ENCODE peak calls at places on chromosomes 5 and 9, in seven cellular contexts. One of them, this sample, is unnamed. For H3K27me3, the result is how much of the 10 kb centered on the place peaks cover.

GRCh38 chr9:25677301-25678146 is 720 bp downstream of the TUSC1 start:
- DNase-seq in lower lobe of right lung: peak
- DNase-seq in lung: peak
- DNase-seq in osteoblast: peak
- DNase-seq in heart right ventricle: peak
- DNase-seq in fibroblast of lung: peak
- DNase-seq in RWPE2: peak
- DNase-seq in this sample: peak

GRCh38 chr5:119048246-119048645 is 22.6 kb upstream of the DMXL1 start:
- DNase-seq in lower lobe of right lung: no peak
- DNase-seq in lung: no peak
- DNase-seq in osteoblast: no peak
- DNase-seq in heart right ventricle: no peak
- DNase-seq in fibroblast of lung: no peak
- DNase-seq in RWPE2: no peak
- DNase-seq in this sample: no peak

GRCh38 chr5:173848986-173849596 is 39.1 kb upstream of the CPEB4 start:
- DNase-seq in lower lobe of right lung: no peak
- DNase-seq in lung: no peak
- DNase-seq in osteoblast: no peak
- DNase-seq in heart right ventricle: no peak
- DNase-seq in fibroblast of lung: no peak
- DNase-seq in RWPE2: no peak
- DNase-seq in this sample: no peak

GRCh38 chr5:9409413-9410089 is 136.3 kb downstream of the SEMA5A start:
- DNase-seq in lower lobe of right lung: no peak
- DNase-seq in lung: no peak
- DNase-seq in osteoblast: no peak
- DNase-seq in heart right ventricle: no peak
- DNase-seq in fibroblast of lung: no peak
- DNase-seq in RWPE2: no peak
- DNase-seq in this sample: peak

GRCh38 chr9:3948826-3949578 is 350.9 kb downstream of the GLIS3 start:
- DNase-seq in lower lobe of right lung: no peak
- DNase-seq in lung: no peak
- DNase-seq in osteoblast: peak
- DNase-seq in heart right ventricle: no peak
- DNase-seq in fibroblast of lung: peak
- DNase-seq in RWPE2: no peak
- DNase-seq in this sample: no peak

GRCh38 chr5:180804129-180804601 is 1.6 kb upstream of the MGAT1 start:
- DNase-seq in lower lobe of right lung: no peak
- DNase-seq in lung: no peak
- DNase-seq in osteoblast: no peak
- DNase-seq in heart right ventricle: no peak
- DNase-seq in fibroblast of lung: no peak
- DNase-seq in RWPE2: peak
- DNase-seq in this sample: no peak

GRCh38 chr9:20732118-20732517 is 48.1 kb downstream of the FOCAD start:
- DNase-seq in lower lobe of right lung: no peak
- DNase-seq in lung: no peak
- DNase-seq in osteoblast: no peak
- DNase-seq in heart right ventricle: no peak
- DNase-seq in fibroblast of lung: peak
- DNase-seq in RWPE2: no peak
- DNase-seq in this sample: no peak

GRCh38 chr9:4781408-4781807 is 11.3 kb upstream of the RCL1 start:
- DNase-seq in lower lobe of right lung: no peak
- DNase-seq in lung: no peak
- DNase-seq in osteoblast: no peak
- DNase-seq in heart right ventricle: no peak
- DNase-seq in fibroblast of lung: no peak
- DNase-seq in RWPE2: no peak
- DNase-seq in this sample: no peak

GRCh38 chr5:177232358-177232757 is 71.2 kb downstream of the RAB24 start:
- DNase-seq in lower lobe of right lung: no peak
- DNase-seq in lung: no peak
- DNase-seq in osteoblast: no peak
- DNase-seq in heart right ventricle: no peak
- DNase-seq in fibroblast of lung: no peak
- DNase-seq in RWPE2: no peak
- DNase-seq in this sample: no peak

GRCh38 chr5:181207214-181207959 is 2.4 kb upstream of the TRIM7 start:
- DNase-seq in lower lobe of right lung: peak
- DNase-seq in lung: peak
- DNase-seq in osteoblast: peak
- DNase-seq in heart right ventricle: peak
- DNase-seq in fibroblast of lung: peak
- DNase-seq in RWPE2: peak
- DNase-seq in this sample: peak

GRCh38 chr9:2022560-2022959 is 7.4 kb downstream of the SMARCA2 start:
- DNase-seq in lower lobe of right lung: no peak
- DNase-seq in lung: no peak
- DNase-seq in osteoblast: no peak
- DNase-seq in heart right ventricle: no peak
- DNase-seq in fibroblast of lung: no peak
- DNase-seq in RWPE2: no peak
- DNase-seq in this sample: no peak

DNA sequence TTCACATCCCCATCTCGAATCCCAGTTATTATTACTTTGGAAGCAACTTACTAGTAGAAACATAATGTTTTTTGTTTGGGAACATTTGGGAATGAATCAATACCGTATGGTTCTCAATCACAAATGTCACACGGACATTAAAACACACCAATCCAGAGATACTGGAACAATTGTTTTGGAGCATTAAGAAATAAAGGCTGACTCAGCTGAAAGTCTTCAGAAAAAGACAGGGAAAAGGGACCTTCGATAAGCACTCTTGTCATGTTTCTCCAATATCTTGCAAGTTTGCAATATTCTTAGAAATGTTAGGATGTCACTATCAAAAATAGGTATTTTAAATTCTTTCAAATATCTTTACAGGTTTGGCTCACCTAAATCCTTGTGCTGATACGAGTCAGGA is 362.4 kb downstream of the CETN3 start:
- DNase-seq in lower lobe of right lung: no peak
- DNase-seq in lung: no peak
- DNase-seq in osteoblast: no peak
- DNase-seq in heart right ventricle: no peak
- DNase-seq in fibroblast of lung: no peak
- DNase-seq in RWPE2: no peak
- DNase-seq in this sample: no peak
- TF ChIP-seq CTCF in lower lobe of right lung: no peak
- TF ChIP-seq CTCF in lung: no peak
- TF ChIP-seq CTCF in osteoblast: no peak
- TF ChIP-seq CTCF in heart right ventricle: no peak
- TF ChIP-seq CTCF in fibroblast of lung: no peak
- TF ChIP-seq CTCF in RWPE2: no peak
- TF ChIP-seq CTCF in this sample: no peak

GRCh38 chr5:45189481-45189880 is 380.7 kb downstream of the MRPS30 start:
- DNase-seq in lower lobe of right lung: no peak
- DNase-seq in lung: no peak
- DNase-seq in osteoblast: no peak
- DNase-seq in heart right ventricle: no peak
- DNase-seq in fibroblast of lung: no peak
- DNase-seq in RWPE2: no peak
- DNase-seq in this sample: no peak
- H3K27me3 ChIP-seq in lower lobe of right lung: under half
- H3K27me3 ChIP-seq in lung: under half
- H3K27me3 ChIP-seq in osteoblast: under half
- H3K27me3 ChIP-seq in heart right ventricle: under half
- H3K27me3 ChIP-seq in fibroblast of lung: under half
- H3K27me3 ChIP-seq in RWPE2: under half
- H3K27me3 ChIP-seq in this sample: under half

GRCh38 chr5:112847306-112847705 is 13.8 kb upstream of the SRP19 start:
- DNase-seq in lower lobe of right lung: no peak
- DNase-seq in lung: no peak
- DNase-seq in osteoblast: no peak
- DNase-seq in heart right ventricle: no peak
- DNase-seq in fibroblast of lung: no peak
- DNase-seq in RWPE2: no peak
- DNase-seq in this sample: no peak
- H3K27ac ChIP-seq in lower lobe of right lung: no peak
- H3K27ac ChIP-seq in lung: no peak
- H3K27ac ChIP-seq in osteoblast: no peak
- H3K27ac ChIP-seq in heart right ventricle: no peak
- H3K27ac ChIP-seq in fibroblast of lung: no peak
- H3K27ac ChIP-seq in RWPE2: no peak
- H3K27ac ChIP-seq in this sample: no peak

GRCh38 chr5:167587768-167588167 is 703.7 kb upstream of the WWC1 start:
- DNase-seq in lower lobe of right lung: no peak
- DNase-seq in lung: no peak
- DNase-seq in osteoblast: peak
- DNase-seq in heart right ventricle: peak
- DNase-seq in fibroblast of lung: peak
- DNase-seq in RWPE2: no peak
- DNase-seq in this sample: no peak
- TF ChIP-seq CTCF in lower lobe of right lung: no peak
- TF ChIP-seq CTCF in lung: no peak
- TF ChIP-seq CTCF in osteoblast: peak
- TF ChIP-seq CTCF in heart right ventricle: peak
- TF ChIP-seq CTCF in fibroblast of lung: peak
- TF ChIP-seq CTCF in RWPE2: peak
- TF ChIP-seq CTCF in this sample: peak

GRCh38 chr5:1973391-1974013 is 90.8 kb upstream of the IRX4 start:
- DNase-seq in lower lobe of right lung: no peak
- DNase-seq in lung: peak
- DNase-seq in osteoblast: no peak
- DNase-seq in heart right ventricle: no peak
- DNase-seq in fibroblast of lung: no peak
- DNase-seq in RWPE2: no peak
- DNase-seq in this sample: no peak
- H3K27me3 ChIP-seq in lower lobe of right lung: under half
- H3K27me3 ChIP-seq in lung: under half
- H3K27me3 ChIP-seq in osteoblast: under half
- H3K27me3 ChIP-seq in heart right ventricle: under half
- H3K27me3 ChIP-seq in fibroblast of lung: under half
- H3K27me3 ChIP-seq in RWPE2: under half
- H3K27me3 ChIP-seq in this sample: under half

GRCh38 chr5:150051657-150052195 is 34.6 kb downstream of the CSF1R start:
- DNase-seq in lower lobe of right lung: no peak
- DNase-seq in lung: no peak
- DNase-seq in osteoblast: peak
- DNase-seq in heart right ventricle: no peak
- DNase-seq in fibroblast of lung: no peak
- DNase-seq in RWPE2: no peak
- DNase-seq in this sample: no peak

GRCh38 chr5:150053695-150054392 is 32.5 kb downstream of the CSF1R start:
- DNase-seq in lower lobe of right lung: no peak
- DNase-seq in lung: no peak
- DNase-seq in osteoblast: no peak
- DNase-seq in heart right ventricle: no peak
- DNase-seq in fibroblast of lung: no peak
- DNase-seq in RWPE2: no peak
- DNase-seq in this sample: no peak

GRCh38 chr5:150054569-150054968 is 31.8 kb downstream of the CSF1R start:
- DNase-seq in lower lobe of right lung: no peak
- DNase-seq in lung: no peak
- DNase-seq in osteoblast: no peak
- DNase-seq in heart right ventricle: no peak
- DNase-seq in fibroblast of lung: no peak
- DNase-seq in RWPE2: no peak
- DNase-seq in this sample: no peak

GRCh38 chr5:150052326-150053230 is 33.8 kb downstream of the CSF1R start:
- DNase-seq in lower lobe of right lung: no peak
- DNase-seq in lung: no peak
- DNase-seq in osteoblast: peak
- DNase-seq in heart right ventricle: no peak
- DNase-seq in fibroblast of lung: no peak
- DNase-seq in RWPE2: no peak
- DNase-seq in this sample: no peak

GRCh38 chr5:150053231-150053626 is 33.1 kb downstream of the CSF1R start:
- DNase-seq in lower lobe of right lung: no peak
- DNase-seq in lung: no peak
- DNase-seq in osteoblast: peak
- DNase-seq in heart right ventricle: no peak
- DNase-seq in fibroblast of lung: peak
- DNase-seq in RWPE2: no peak
- DNase-seq in this sample: no peak
- H3K27ac ChIP-seq in lower lobe of right lung: no peak
- H3K27ac ChIP-seq in lung: no peak
- H3K27ac ChIP-seq in osteoblast: peak
- H3K27ac ChIP-seq in heart right ventricle: no peak
- H3K27ac ChIP-seq in fibroblast of lung: peak
- H3K27ac ChIP-seq in RWPE2: no peak
- H3K27ac ChIP-seq in this sample: no peak

DNA sequence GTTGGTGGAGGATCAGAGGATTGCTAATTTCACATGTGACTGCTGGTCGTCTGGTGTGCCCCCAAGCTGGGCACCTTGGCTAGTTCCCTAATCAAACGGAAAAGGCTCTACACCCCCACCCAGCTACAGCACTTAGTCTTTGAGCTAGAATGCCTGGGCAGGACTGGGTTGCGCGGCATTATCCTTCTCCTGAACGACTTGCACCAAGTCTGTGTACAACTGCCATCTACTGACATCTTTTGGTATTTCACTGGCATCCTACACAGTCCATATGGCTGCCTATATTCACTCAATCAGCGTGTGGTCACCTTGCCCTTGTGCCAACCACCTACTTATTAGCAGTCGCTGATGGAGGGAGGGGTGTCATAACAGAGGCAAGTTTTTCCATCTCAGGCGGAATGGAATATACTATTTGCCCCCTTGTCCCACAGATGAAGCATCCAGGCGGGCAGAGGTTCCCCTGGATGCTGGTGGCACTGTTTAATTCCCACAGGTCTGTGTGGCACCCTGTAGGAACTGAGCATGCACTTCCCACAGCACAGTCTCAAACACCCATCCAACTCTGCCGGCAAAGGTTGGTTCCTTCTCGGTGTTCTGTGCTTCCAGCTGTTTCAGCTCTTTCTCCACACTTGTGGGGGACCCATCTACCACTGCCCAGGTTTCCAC is 150.1 kb downstream of the OSTF1 start:
- DNase-seq in lower lobe of right lung: peak
- DNase-seq in lung: peak
- DNase-seq in osteoblast: peak
- DNase-seq in heart right ventricle: peak
- DNase-seq in fibroblast of lung: peak
- DNase-seq in RWPE2: no peak
- DNase-seq in this sample: peak
- TF ChIP-seq CTCF in lower lobe of right lung: peak
- TF ChIP-seq CTCF in lung: peak
- TF ChIP-seq CTCF in osteoblast: peak
- TF ChIP-seq CTCF in heart right ventricle: peak
- TF ChIP-seq CTCF in fibroblast of lung: peak
- TF ChIP-seq CTCF in RWPE2: peak
- TF ChIP-seq CTCF in this sample: peak